ENCODE peak calls at places on chromosomes 12 and 14, in six cellular contexts. One of them, this sample, is unnamed.

GRCh38 chr12:113329022-113329790 is 5.7 kb downstream of the SLC8B1 start:
- DNase-seq in natural killer cell: no peak
- DNase-seq in AG09309: no peak
- DNase-seq in DMS 273 treated with DMSO at 0.1 percent for 48 hours: no peak
- DNase-seq in Daoy: peak
- DNase-seq in pancreas: no peak
- DNase-seq in this sample: no peak

GRCh38 chr14:64450255-64450654 is 15.0 kb upstream of the AKAP5 start:
- DNase-seq in natural killer cell: no peak
- DNase-seq in AG09309: no peak
- DNase-seq in DMS 273 treated with DMSO at 0.1 percent for 48 hours: no peak
- DNase-seq in Daoy: no peak
- DNase-seq in pancreas: no peak
- DNase-seq in this sample: no peak

GRCh38 chr12:6089041-6089823 is 35.2 kb downstream of the VWF start:
- DNase-seq in natural killer cell: no peak
- DNase-seq in AG09309: no peak
- DNase-seq in DMS 273 treated with DMSO at 0.1 percent for 48 hours: no peak
- DNase-seq in Daoy: peak
- DNase-seq in pancreas: peak
- DNase-seq in this sample: no peak

GRCh38 chr14:65496178-65496993 is 83.9 kb downstream of the FUT8 start:
- DNase-seq in natural killer cell: no peak
- DNase-seq in AG09309: no peak
- DNase-seq in DMS 273 treated with DMSO at 0.1 percent for 48 hours: no peak
- DNase-seq in Daoy: no peak
- DNase-seq in pancreas: no peak
- DNase-seq in this sample: no peak

GRCh38 chr12:39227218-39227617 is 215.7 kb downstream of the KIF21A start:
- DNase-seq in natural killer cell: no peak
- DNase-seq in AG09309: no peak
- DNase-seq in DMS 273 treated with DMSO at 0.1 percent for 48 hours: no peak
- DNase-seq in Daoy: peak
- DNase-seq in pancreas: no peak
- DNase-seq in this sample: no peak

GRCh38 chr12:89947437-89948265 is 239.0 kb upstream of the ATP2B1 start:
- DNase-seq in natural killer cell: no peak
- DNase-seq in AG09309: peak
- DNase-seq in DMS 273 treated with DMSO at 0.1 percent for 48 hours: no peak
- DNase-seq in Daoy: peak
- DNase-seq in pancreas: no peak
- DNase-seq in this sample: no peak

GRCh38 chr12:91276529-91276928 is 93.9 kb upstream of the DCN start:
- DNase-seq in natural killer cell: no peak
- DNase-seq in AG09309: no peak
- DNase-seq in DMS 273 treated with DMSO at 0.1 percent for 48 hours: no peak
- DNase-seq in Daoy: no peak
- DNase-seq in pancreas: no peak
- DNase-seq in this sample: no peak

GRCh38 chr14:83300454-83301064 is 1766.9 kb upstream of the SEL1L start:
- DNase-seq in natural killer cell: no peak
- DNase-seq in AG09309: no peak
- DNase-seq in DMS 273 treated with DMSO at 0.1 percent for 48 hours: peak
- DNase-seq in Daoy: no peak
- DNase-seq in pancreas: no peak
- DNase-seq in this sample: peak

GRCh38 chr12:115813256-115813655 is 464.2 kb downstream of the MED13L start:
- DNase-seq in natural killer cell: no peak
- DNase-seq in AG09309: no peak
- DNase-seq in DMS 273 treated with DMSO at 0.1 percent for 48 hours: no peak
- DNase-seq in Daoy: peak
- DNase-seq in pancreas: no peak
- DNase-seq in this sample: no peak

GRCh38 chr12:92764820-92765219 is 62.0 kb downstream of the PLEKHG7 start:
- DNase-seq in natural killer cell: no peak
- DNase-seq in AG09309: no peak
- DNase-seq in DMS 273 treated with DMSO at 0.1 percent for 48 hours: no peak
- DNase-seq in Daoy: no peak
- DNase-seq in pancreas: no peak
- DNase-seq in this sample: no peak

GRCh38 chr12:5428332-5429221 is 3.3 kb upstream of the NTF3 start:
- DNase-seq in natural killer cell: no peak
- DNase-seq in AG09309: no peak
- DNase-seq in DMS 273 treated with DMSO at 0.1 percent for 48 hours: no peak
- DNase-seq in Daoy: peak
- DNase-seq in pancreas: no peak
- DNase-seq in this sample: peak

GRCh38 chr12:57093412-57094193 is 4.7 kb downstream of the NAB2 start:
- DNase-seq in natural killer cell: peak
- DNase-seq in AG09309: peak
- DNase-seq in DMS 273 treated with DMSO at 0.1 percent for 48 hours: no peak
- DNase-seq in Daoy: peak
- DNase-seq in pancreas: peak
- DNase-seq in this sample: no peak

GRCh38 chr12:25979059-25979458 is 20.6 kb downstream of the RASSF8 start:
- DNase-seq in natural killer cell: no peak
- DNase-seq in AG09309: no peak
- DNase-seq in DMS 273 treated with DMSO at 0.1 percent for 48 hours: no peak
- DNase-seq in Daoy: no peak
- DNase-seq in pancreas: no peak
- DNase-seq in this sample: no peak

GRCh38 chr14:81264011-81264410 is 43.3 kb upstream of the GTF2A1 start:
- DNase-seq in natural killer cell: no peak
- DNase-seq in AG09309: no peak
- DNase-seq in DMS 273 treated with DMSO at 0.1 percent for 48 hours: no peak
- DNase-seq in Daoy: no peak
- DNase-seq in pancreas: no peak
- DNase-seq in this sample: no peak

GRCh38 chr12:121466800-121467637 is 67.1 kb downstream of the RNF34 start:
- DNase-seq in natural killer cell: peak
- DNase-seq in AG09309: peak
- DNase-seq in DMS 273 treated with DMSO at 0.1 percent for 48 hours: peak
- DNase-seq in Daoy: peak
- DNase-seq in pancreas: peak
- DNase-seq in this sample: peak

GRCh38 chr14:75361751-75362433 is 65.9 kb upstream of the JDP2 start:
- DNase-seq in natural killer cell: no peak
- DNase-seq in AG09309: no peak
- DNase-seq in DMS 273 treated with DMSO at 0.1 percent for 48 hours: no peak
- DNase-seq in Daoy: no peak
- DNase-seq in pancreas: no peak
- DNase-seq in this sample: no peak

GRCh38 chr14:93965287-93965821 is 11.0 kb downstream of the ASB2 start:
- DNase-seq in natural killer cell: no peak
- DNase-seq in AG09309: peak
- DNase-seq in DMS 273 treated with DMSO at 0.1 percent for 48 hours: no peak
- DNase-seq in Daoy: peak
- DNase-seq in pancreas: no peak
- DNase-seq in this sample: no peak

GRCh38 chr12:78555802-78556201 is 308.8 kb upstream of the SYT1 start:
- DNase-seq in natural killer cell: no peak
- DNase-seq in AG09309: no peak
- DNase-seq in DMS 273 treated with DMSO at 0.1 percent for 48 hours: no peak
- DNase-seq in Daoy: no peak
- DNase-seq in pancreas: no peak
- DNase-seq in this sample: no peak

GRCh38 chr12:19179986-19180385 is 50.5 kb downstream of the PLEKHA5 start:
- DNase-seq in natural killer cell: no peak
- DNase-seq in AG09309: no peak
- DNase-seq in DMS 273 treated with DMSO at 0.1 percent for 48 hours: no peak
- DNase-seq in Daoy: no peak
- DNase-seq in pancreas: no peak
- DNase-seq in this sample: no peak

GRCh38 chr14:87522575-87522974 is 470.4 kb downstream of the GALC start:
- DNase-seq in natural killer cell: no peak
- DNase-seq in AG09309: no peak
- DNase-seq in DMS 273 treated with DMSO at 0.1 percent for 48 hours: no peak
- DNase-seq in Daoy: no peak
- DNase-seq in pancreas: no peak
- DNase-seq in this sample: no peak

GRCh38 chr12:2958432-2959193 is 584 bp upstream of the TEAD4 start:
- DNase-seq in natural killer cell: no peak
- DNase-seq in AG09309: no peak
- DNase-seq in DMS 273 treated with DMSO at 0.1 percent for 48 hours: peak
- DNase-seq in Daoy: peak
- DNase-seq in pancreas: peak
- DNase-seq in this sample: no peak

GRCh38 chr12:80807640-80808288 is 91.1 kb downstream of the MYF5 start:
- DNase-seq in natural killer cell: no peak
- DNase-seq in AG09309: no peak
- DNase-seq in DMS 273 treated with DMSO at 0.1 percent for 48 hours: no peak
- DNase-seq in Daoy: no peak
- DNase-seq in pancreas: no peak
- DNase-seq in this sample: no peak

GRCh38 chr12:50747817-50748216 is 16.1 kb upstream of the ATF1 start:
- DNase-seq in natural killer cell: no peak
- DNase-seq in AG09309: no peak
- DNase-seq in DMS 273 treated with DMSO at 0.1 percent for 48 hours: no peak
- DNase-seq in Daoy: no peak
- DNase-seq in pancreas: no peak
- DNase-seq in this sample: no peak

GRCh38 chr12:73659802-73660201 is 877.8 kb upstream of the ATXN7L3B start:
- DNase-seq in natural killer cell: no peak
- DNase-seq in AG09309: no peak
- DNase-seq in DMS 273 treated with DMSO at 0.1 percent for 48 hours: no peak
- DNase-seq in Daoy: no peak
- DNase-seq in pancreas: no peak
- DNase-seq in this sample: no peak

GRCh38 chr12:8564656-8565055 is 24.0 kb upstream of the CLEC4E start:
- DNase-seq in natural killer cell: no peak
- DNase-seq in AG09309: no peak
- DNase-seq in DMS 273 treated with DMSO at 0.1 percent for 48 hours: no peak
- DNase-seq in Daoy: no peak
- DNase-seq in pancreas: no peak
- DNase-seq in this sample: no peak

GRCh38 chr12:59500915-59501314 is 94.9 kb upstream of the SLC16A7 start:
- DNase-seq in natural killer cell: no peak
- DNase-seq in AG09309: no peak
- DNase-seq in DMS 273 treated with DMSO at 0.1 percent for 48 hours: no peak
- DNase-seq in Daoy: no peak
- DNase-seq in pancreas: no peak
- DNase-seq in this sample: no peak

GRCh38 chr14:90562652-90563051 is 165.8 kb downstream of the CALM1 start:
- DNase-seq in natural killer cell: no peak
- DNase-seq in AG09309: no peak
- DNase-seq in DMS 273 treated with DMSO at 0.1 percent for 48 hours: no peak
- DNase-seq in Daoy: no peak
- DNase-seq in pancreas: no peak
- DNase-seq in this sample: no peak

GRCh38 chr12:128025856-128026255 is 241.1 kb upstream of the TMEM132C start:
- DNase-seq in natural killer cell: no peak
- DNase-seq in AG09309: no peak
- DNase-seq in DMS 273 treated with DMSO at 0.1 percent for 48 hours: no peak
- DNase-seq in Daoy: peak
- DNase-seq in pancreas: no peak
- DNase-seq in this sample: no peak

GRCh38 chr14:23653046-23653445 is 16.9 kb downstream of the DHRS2 start:
- DNase-seq in natural killer cell: no peak
- DNase-seq in AG09309: no peak
- DNase-seq in DMS 273 treated with DMSO at 0.1 percent for 48 hours: no peak
- DNase-seq in Daoy: no peak
- DNase-seq in pancreas: no peak
- DNase-seq in this sample: no peak

GRCh38 chr12:10849425-10849878 is at the start of gene PRR4:
- DNase-seq in natural killer cell: no peak
- DNase-seq in AG09309: no peak
- DNase-seq in DMS 273 treated with DMSO at 0.1 percent for 48 hours: no peak
- DNase-seq in Daoy: no peak
- DNase-seq in pancreas: no peak
- DNase-seq in this sample: no peak

This sample was measured in midbrain.